ENCODE peak calls at places on chromosomes 2 and 18, in nine cellular contexts. H, Y, C, I, U, N, S, M and O are unnamed samples.

GRCh38 chr2:237661799-237662328 is 34.5 kb downstream of the LRRFIP1 start:
- DNase-seq in H (no peak), Y (no peak), C (no peak), I (no peak), U (no peak), N (no peak), S (no peak), M (no peak), O (no peak)

GRCh38 chr18:2883137-2883671 is 36.4 kb downstream of the EMILIN2 start:
- DNase-seq in H (no peak), Y (no peak), C (peak), I (no peak), U (peak), N (peak), S (no peak), M (no peak), O (no peak)

GRCh38 chr2:29223257-29223656 is 108.0 kb downstream of the CLIP4 start:
- DNase-seq in H (no peak), Y (no peak), C (no peak), I (no peak), U (no peak), N (no peak), S (no peak), M (no peak), O (no peak)

GRCh38 chr2:178220814-178221213 is 26.5 kb downstream of the OSBPL6 start:
- DNase-seq in H (no peak), Y (no peak), C (no peak), I (no peak), U (no peak), N (no peak), S (no peak), M (no peak), O (no peak)

GRCh38 chr2:114089636-114090325 is 199.9 kb downstream of the ACTR3 start:
- DNase-seq in H (no peak), Y (no peak), C (no peak), I (no peak), U (no peak), N (no peak), S (no peak), M (peak), O (no peak)

GRCh38 chr2:105261061-105261460 is 19.5 kb downstream of the GPR45 start:
- DNase-seq in H (peak), Y (no peak), C (no peak), I (no peak), U (no peak), N (no peak), S (no peak), M (peak), O (no peak)

GRCh38 chr2:212918336-212918735 is 233.1 kb downstream of the IKZF2 start:
- DNase-seq in H (no peak), Y (no peak), C (no peak), I (no peak), U (no peak), N (no peak), S (no peak), M (no peak), O (no peak)

GRCh38 chr2:189086710-189087109 is 92.9 kb downstream of the COL5A2 start:
- DNase-seq in H (no peak), Y (no peak), C (no peak), I (no peak), U (no peak), N (no peak), S (no peak), M (peak), O (no peak)